ENCODE peak calls at places on chromosomes 11 and 22, in nine cellular contexts. J, U, R, I, D, Q, L, Y and F are unnamed samples.

GRCh38 chr11:116180806-116181600 is 591.8 kb downstream of the BUD13 start:
- DNase-seq in J (peak), U (no peak), R (no peak), I (no peak), D (no peak), Q (no peak), L (no peak), Y (peak), F (no peak)

GRCh38 chr11:40819230-40819629 is 640.2 kb downstream of the LRRC4C start:
- DNase-seq in J (no peak), U (no peak), R (no peak), I (no peak), D (no peak), Q (no peak), L (no peak), Y (no peak), F (no peak)

GRCh38 chr11:91394073-91394717 is 830.4 kb upstream of the FAT3 start:
- DNase-seq in J (no peak), U (no peak), R (no peak), I (no peak), D (no peak), Q (no peak), L (no peak), Y (no peak), F (no peak)

GRCh38 chr22:46614070-46614931 is 5.9 kb upstream of the GRAMD4 start:
- DNase-seq in J (no peak), U (no peak), R (peak), I (no peak), D (no peak), Q (peak), L (no peak), Y (no peak), F (no peak)

GRCh38 chr11:77619576-77620198 is 17.9 kb downstream of the CLNS1A start:
- DNase-seq in J (no peak), U (no peak), R (no peak), I (peak), D (peak), Q (no peak), L (no peak), Y (no peak), F (no peak)

GRCh38 chr11:131108780-131109179 is 192.5 kb upstream of the SNX19 start:
- DNase-seq in J (no peak), U (no peak), R (no peak), I (no peak), D (no peak), Q (no peak), L (no peak), Y (no peak), F (no peak)

GRCh38 chr22:45648320-45649070 is 23.1 kb upstream of the ATXN10 start:
- DNase-seq in J (no peak), U (no peak), R (peak), I (no peak), D (no peak), Q (no peak), L (no peak), Y (peak), F (no peak)

GRCh38 chr11:57646221-57646620 is 3.5 kb downstream of the YPEL4 start:
- DNase-seq in J (no peak), U (peak), R (no peak), I (no peak), D (no peak), Q (no peak), L (no peak), Y (no peak), F (no peak)

GRCh38 chr11:36073411-36074203 is 129.7 kb downstream of the LDLRAD3 start:
- DNase-seq in J (no peak), U (peak), R (no peak), I (no peak), D (no peak), Q (no peak), L (no peak), Y (no peak), F (peak)

GRCh38 chr22:32644252-32645100 is 157.0 kb upstream of the TIMP3 start:
- DNase-seq in J (peak), U (peak), R (peak), I (no peak), D (no peak), Q (no peak), L (peak), Y (peak), F (no peak)

GRCh38 chr11:43574949-43575915 is 105.3 kb upstream of the HSD17B12 start:
- DNase-seq in J (no peak), U (peak), R (no peak), I (no peak), D (no peak), Q (no peak), L (no peak), Y (no peak), F (no peak)

GRCh38 chr11:2726964-2727363 is 27.2 kb upstream of the KCNQ1OT1 start:
- DNase-seq in J (no peak), U (no peak), R (no peak), I (no peak), D (no peak), Q (no peak), L (no peak), Y (no peak), F (no peak)

GRCh38 chr11:72038491-72038890 is 39.8 kb downstream of the IL18BP start:
- DNase-seq in J (peak), U (peak), R (no peak), I (no peak), D (peak), Q (no peak), L (peak), Y (peak), F (no peak)

GRCh38 chr11:49208006-49208721 is at the start of gene FOLH1:
- DNase-seq in J (peak), U (no peak), R (peak), I (no peak), D (peak), Q (no peak), L (peak), Y (no peak), F (no peak)

GRCh38 chr22:40451230-40451629 is 80.8 kb downstream of the SGSM3 start:
- DNase-seq in J (no peak), U (no peak), R (no peak), I (no peak), D (no peak), Q (no peak), L (no peak), Y (no peak), F (no peak)

GRCh38 chr11:117885777-117886176 is 9.3 kb upstream of the FXYD6 start:
- DNase-seq in J (peak), U (peak), R (no peak), I (no peak), D (no peak), Q (no peak), L (no peak), Y (peak), F (no peak)

GRCh38 chr11:119222308-119222707 is 16.2 kb downstream of the CBL start:
- DNase-seq in J (no peak), U (no peak), R (no peak), I (no peak), D (no peak), Q (no peak), L (no peak), Y (no peak), F (no peak)

GRCh38 chr11:65556470-65557279 is 1.5 kb downstream of the LTBP3 start:
- DNase-seq in J (no peak), U (peak), R (no peak), I (no peak), D (no peak), Q (no peak), L (no peak), Y (no peak), F (no peak)

GRCh38 chr11:119436093-119436492 is 13.1 kb upstream of the THY1 start:
- DNase-seq in J (no peak), U (no peak), R (no peak), I (no peak), D (no peak), Q (no peak), L (no peak), Y (no peak), F (no peak)

GRCh38 chr22:42970029-42970428 is 44.9 kb downstream of the PACSIN2 start:
- DNase-seq in J (no peak), U (no peak), R (no peak), I (no peak), D (no peak), Q (no peak), L (no peak), Y (no peak), F (no peak)

GRCh38 chr22:29478326-29479276 is 1.4 kb upstream of the NEFH start:
- DNase-seq in J (no peak), U (no peak), R (no peak), I (no peak), D (no peak), Q (no peak), L (no peak), Y (no peak), F (peak)

GRCh38 chr11:111549196-111549868 is 8.8 kb downstream of the LAYN start:
- DNase-seq in J (no peak), U (no peak), R (no peak), I (no peak), D (no peak), Q (no peak), L (no peak), Y (no peak), F (no peak)

GRCh38 chr22:47299211-47299878 is 536.9 kb downstream of the TBC1D22A start:
- DNase-seq in J (no peak), U (no peak), R (no peak), I (no peak), D (no peak), Q (no peak), L (no peak), Y (peak), F (no peak)

GRCh38 chr11:76235233-76236091 is 29.2 kb upstream of the WNT11 start:
- DNase-seq in J (peak), U (peak), R (peak), I (peak), D (peak), Q (peak), L (peak), Y (peak), F (peak)

GRCh38 chr11:76234704-76235232 is 28.5 kb upstream of the WNT11 start:
- DNase-seq in J (no peak), U (no peak), R (peak), I (no peak), D (peak), Q (no peak), L (peak), Y (peak), F (no peak)

GRCh38 chr11:76233196-76233921 is 27.1 kb upstream of the WNT11 start:
- DNase-seq in J (no peak), U (no peak), R (no peak), I (no peak), D (no peak), Q (no peak), L (no peak), Y (no peak), F (no peak)

GRCh38 chr11:76232026-76232665 is 25.8 kb upstream of the WNT11 start:
- DNase-seq in J (no peak), U (no peak), R (no peak), I (no peak), D (no peak), Q (no peak), L (no peak), Y (no peak), F (no peak)

GRCh38 chr11:76233936-76234703 is 27.8 kb upstream of the WNT11 start:
- DNase-seq in J (peak), U (peak), R (peak), I (no peak), D (peak), Q (peak), L (peak), Y (peak), F (no peak)
- TF ChIP-seq POLR2A in J (peak), U (peak), R (no peak), I (no peak), D (no peak), Q (peak), L (no peak), Y (no peak), F (no peak)

GRCh38 chr11:66863428-66864125 is 6.7 kb downstream of the LRFN4 start:
- DNase-seq in J (no peak), U (no peak), R (no peak), I (no peak), D (no peak), Q (no peak), L (no peak), Y (no peak), F (no peak)
- TF ChIP-seq POLR2A in J (no peak), U (no peak), R (no peak), I (no peak), D (no peak), Q (no peak), L (no peak), Y (no peak), F (no peak)

GRCh38 chr22:19942886-19943664 is 1.5 kb upstream of the TXNRD2 start:
- DNase-seq in J (peak), U (peak), R (no peak), I (no peak), D (peak), Q (no peak), L (no peak), Y (no peak), F (peak)
- TF ChIP-seq POLR2A in J (peak), U (peak), R (no peak), I (no peak), D (no peak), Q (no peak), L (peak), Y (no peak), F (no peak)

DNA sequence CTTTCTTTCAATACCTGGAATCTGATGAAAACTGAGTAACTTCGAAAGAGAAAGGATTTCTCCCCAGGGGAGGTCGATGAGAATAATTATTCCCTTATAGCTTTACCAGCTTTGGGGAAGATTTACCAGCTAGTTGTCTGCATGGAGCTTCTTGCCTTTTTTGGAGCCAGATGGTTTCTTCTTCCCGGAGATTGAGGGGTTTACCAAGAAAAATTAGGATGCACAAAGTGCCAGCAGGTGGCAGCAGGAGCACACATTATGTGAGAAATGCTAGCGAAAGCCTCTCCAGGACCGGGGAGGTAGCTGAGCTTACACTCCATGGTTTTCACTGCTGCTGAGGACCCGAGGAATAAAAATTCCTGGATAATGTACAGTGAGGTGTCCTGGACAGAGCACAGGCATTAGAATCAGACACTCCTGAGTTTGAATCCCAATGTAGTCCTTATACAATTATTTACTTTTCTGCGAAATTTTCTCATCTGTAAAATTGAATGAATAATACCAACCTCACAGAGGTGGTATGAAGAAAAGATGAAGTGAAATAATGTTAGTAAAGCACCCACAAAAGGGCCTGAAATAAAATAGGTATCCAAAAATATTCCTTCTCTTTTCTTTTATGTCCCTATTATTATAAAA is 46.0 kb upstream of the PARVA start:
- DNase-seq in J (peak), U (peak), R (no peak), I (peak), D (peak), Q (no peak), L (peak), Y (peak), F (peak)
- TF ChIP-seq POLR2A in J (no peak), U (no peak), R (no peak), I (no peak), D (no peak), Q (no peak), L (no peak), Y (no peak), F (no peak)

GRCh38 chr11:86182976-86183584 is 61.5 kb upstream of the EED start:
- DNase-seq in J (no peak), U (no peak), R (no peak), I (no peak), D (no peak), Q (no peak), L (no peak), Y (no peak), F (peak)
- TF ChIP-seq POLR2A in J (no peak), U (no peak), R (no peak), I (no peak), D (no peak), Q (no peak), L (no peak), Y (no peak), F (no peak)

GRCh38 chr11:114121744-114122504 is 62.4 kb downstream of the ZBTB16 start:
- DNase-seq in J (no peak), U (no peak), R (no peak), I (no peak), D (no peak), Q (no peak), L (no peak), Y (no peak), F (no peak)

GRCh38 chr11:114124601-114125144 is 65.2 kb downstream of the ZBTB16 start:
- DNase-seq in J (no peak), U (no peak), R (no peak), I (no peak), D (no peak), Q (no peak), L (no peak), Y (no peak), F (no peak)

GRCh38 chr11:114122668-114123067 is 63.2 kb downstream of the ZBTB16 start:
- DNase-seq in J (no peak), U (no peak), R (no peak), I (no peak), D (no peak), Q (no peak), L (no peak), Y (no peak), F (no peak)

GRCh38 chr11:114125531-114125930 is 66.0 kb downstream of the ZBTB16 start:
- DNase-seq in J (no peak), U (no peak), R (no peak), I (no peak), D (no peak), Q (no peak), L (no peak), Y (no peak), F (no peak)

GRCh38 chr11:114123692-114124330 is 64.3 kb downstream of the ZBTB16 start:
- DNase-seq in J (no peak), U (no peak), R (no peak), I (no peak), D (no peak), Q (no peak), L (no peak), Y (peak), F (no peak)
- TF ChIP-seq POLR2A in J (no peak), U (no peak), R (no peak), I (no peak), D (no peak), Q (no peak), L (no peak), Y (no peak), F (no peak)

GRCh38 chr22:36374603-36375024 is 13.2 kb downstream of the MYH9 start:
- DNase-seq in J (peak), U (no peak), R (no peak), I (peak), D (no peak), Q (no peak), L (no peak), Y (no peak), F (no peak)

GRCh38 chr22:36375071-36375980 is 12.4 kb downstream of the MYH9 start:
- DNase-seq in J (no peak), U (no peak), R (no peak), I (no peak), D (no peak), Q (no peak), L (no peak), Y (no peak), F (no peak)

GRCh38 chr22:36378080-36378788 is 9.5 kb downstream of the MYH9 start:
- DNase-seq in J (no peak), U (no peak), R (no peak), I (no peak), D (no peak), Q (no peak), L (no peak), Y (no peak), F (no peak)

GRCh38 chr22:36377022-36377631 is 10.6 kb downstream of the MYH9 start:
- DNase-seq in J (no peak), U (no peak), R (no peak), I (no peak), D (no peak), Q (no peak), L (no peak), Y (no peak), F (no peak)

GRCh38 chr22:36376265-36376664 is 11.5 kb downstream of the MYH9 start:
- DNase-seq in J (no peak), U (no peak), R (no peak), I (no peak), D (no peak), Q (no peak), L (no peak), Y (no peak), F (no peak)
- TF ChIP-seq POLR2A in J (no peak), U (no peak), R (no peak), I (no peak), D (no peak), Q (no peak), L (no peak), Y (no peak), F (no peak)

GRCh38 chr11:24312464-24313238 is 184.2 kb upstream of the LUZP2 start:
- DNase-seq in J (no peak), U (no peak), R (no peak), I (no peak), D (no peak), Q (no peak), L (no peak), Y (no peak), F (no peak)
- TF ChIP-seq POLR2A in J (no peak), U (no peak), R (no peak), I (no peak), D (no peak), Q (no peak), L (no peak), Y (no peak), F (no peak)

GRCh38 chr22:44147821-44148574 is 32.7 kb upstream of the PARVG start:
- DNase-seq in J (no peak), U (no peak), R (no peak), I (no peak), D (no peak), Q (no peak), L (no peak), Y (no peak), F (no peak)
- TF ChIP-seq POLR2A in J (no peak), U (no peak), R (no peak), I (no peak), D (no peak), Q (no peak), L (no peak), Y (no peak), F (no peak)

DNA sequence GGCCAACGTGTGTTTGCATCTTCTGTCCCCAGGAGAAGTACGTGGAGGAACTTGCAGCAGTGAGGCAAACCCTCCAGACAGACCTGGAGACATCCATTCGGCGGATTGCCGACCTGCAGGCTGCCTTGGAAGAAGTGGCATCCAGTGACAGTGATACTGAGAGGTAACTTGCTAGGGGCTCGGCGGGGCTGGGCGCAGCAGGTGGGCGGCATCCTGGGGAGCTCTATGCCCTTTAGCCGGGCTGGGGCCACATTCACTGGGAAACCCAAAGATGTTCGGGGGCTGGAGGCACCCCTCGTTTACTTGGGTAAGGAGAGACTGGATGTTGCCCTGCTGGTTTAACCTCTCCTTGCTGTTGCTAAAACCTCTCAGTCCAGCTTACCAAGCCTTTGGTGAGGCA is 176.9 kb upstream of the SEZ6L start:
- DNase-seq in J (no peak), U (no peak), R (no peak), I (no peak), D (no peak), Q (no peak), L (no peak), Y (no peak), F (no peak)
- TF ChIP-seq POLR2A in J (no peak), U (no peak), R (no peak), I (no peak), D (no peak), Q (no peak), L (no peak), Y (no peak), F (no peak)